ENCODE peak calls at places on chromosomes 11 and 22, in four cellular contexts. E is HepG2, U is K562, O is GM12878. D is an unnamed sample.

GRCh38 chr22:46287873-46288751 is 8.6 kb upstream of the GTSE1 start:
- DNase-seq in E (no peak), U (no peak), O (peak; percentile 38), D (no peak)

GRCh38 chr11:1748467-1749019 is 1.9 kb downstream of the IFITM10 start:
- DNase-seq in E (no peak), U (no peak), O (no peak), D (no peak)

GRCh38 chr11:27239305-27239942 is 123.6 kb downstream of the CCDC34 start:
- DNase-seq in E (no peak), U (no peak), O (no peak), D (no peak)

GRCh38 chr11:134228625-134229024 is 4.2 kb downstream of the VPS26B start:
- DNase-seq in E (no peak), U (no peak), O (peak; percentile 83), D (no peak)

GRCh38 chr11:93199616-93200015 is 1.8 kb upstream of the SLC36A4 start:
- DNase-seq in E (no peak), U (no peak), O (no peak), D (no peak)

GRCh38 chr22:31230155-31230870 is 18.2 kb downstream of the LIMK2 start:
- DNase-seq in E (no peak), U (no peak), O (peak; percentile 57), D (no peak)

GRCh38 chr11:93945596-93945995 is 75.6 kb upstream of the HEPHL1 start:
- DNase-seq in E (no peak), U (no peak), O (no peak), D (no peak)

GRCh38 chr11:95067042-95067827 is 516 bp downstream of the SRSF8 start:
- DNase-seq in E (peak; percentile 57), U (peak; percentile 64), O (no peak), D (peak; percentile 71)

GRCh38 chr22:45318558-45319318 is 9.0 kb downstream of the FAM118A start:
- DNase-seq in E (no peak), U (no peak), O (peak; percentile 46), D (no peak)

GRCh38 chr11:128482512-128483191 is 104.7 kb downstream of the ETS1 start:
- DNase-seq in E (no peak), U (no peak), O (no peak), D (no peak)

GRCh38 chr22:36729321-36729720 is 25.8 kb upstream of the CACNG2 start:
- DNase-seq in E (no peak), U (no peak), O (no peak), D (no peak)

GRCh38 chr22:31935961-31936635 is 8.2 kb upstream of the YWHAH start:
- DNase-seq in E (no peak), U (no peak), O (no peak), D (no peak)

GRCh38 chr22:47163876-47164513 is 401.5 kb downstream of the TBC1D22A start:
- DNase-seq in E (no peak), U (no peak), O (no peak), D (no peak)

GRCh38 chr22:43412808-43413785 is 1.3 kb downstream of the MPPED1 start:
- DNase-seq in E (no peak), U (no peak), O (no peak), D (no peak)

GRCh38 chr11:77883775-77884174 is 62.8 kb downstream of the AAMDC start:
- DNase-seq in E (no peak), U (no peak), O (no peak), D (no peak)

GRCh38 chr22:27843441-27843840 is 41.9 kb upstream of the MN1 start:
- DNase-seq in E (no peak), U (no peak), O (no peak), D (no peak)
- TF ChIP-seq TARDBP in E (no peak), U (no peak), O (no peak), D (no peak)

GRCh38 chr11:26193714-26194373 is 138.1 kb upstream of the ANO3 start:
- DNase-seq in E (no peak), U (no peak), O (no peak), D (no peak)
- TF ChIP-seq TARDBP in E (no peak), U (no peak), O (no peak), D (no peak)

DNA sequence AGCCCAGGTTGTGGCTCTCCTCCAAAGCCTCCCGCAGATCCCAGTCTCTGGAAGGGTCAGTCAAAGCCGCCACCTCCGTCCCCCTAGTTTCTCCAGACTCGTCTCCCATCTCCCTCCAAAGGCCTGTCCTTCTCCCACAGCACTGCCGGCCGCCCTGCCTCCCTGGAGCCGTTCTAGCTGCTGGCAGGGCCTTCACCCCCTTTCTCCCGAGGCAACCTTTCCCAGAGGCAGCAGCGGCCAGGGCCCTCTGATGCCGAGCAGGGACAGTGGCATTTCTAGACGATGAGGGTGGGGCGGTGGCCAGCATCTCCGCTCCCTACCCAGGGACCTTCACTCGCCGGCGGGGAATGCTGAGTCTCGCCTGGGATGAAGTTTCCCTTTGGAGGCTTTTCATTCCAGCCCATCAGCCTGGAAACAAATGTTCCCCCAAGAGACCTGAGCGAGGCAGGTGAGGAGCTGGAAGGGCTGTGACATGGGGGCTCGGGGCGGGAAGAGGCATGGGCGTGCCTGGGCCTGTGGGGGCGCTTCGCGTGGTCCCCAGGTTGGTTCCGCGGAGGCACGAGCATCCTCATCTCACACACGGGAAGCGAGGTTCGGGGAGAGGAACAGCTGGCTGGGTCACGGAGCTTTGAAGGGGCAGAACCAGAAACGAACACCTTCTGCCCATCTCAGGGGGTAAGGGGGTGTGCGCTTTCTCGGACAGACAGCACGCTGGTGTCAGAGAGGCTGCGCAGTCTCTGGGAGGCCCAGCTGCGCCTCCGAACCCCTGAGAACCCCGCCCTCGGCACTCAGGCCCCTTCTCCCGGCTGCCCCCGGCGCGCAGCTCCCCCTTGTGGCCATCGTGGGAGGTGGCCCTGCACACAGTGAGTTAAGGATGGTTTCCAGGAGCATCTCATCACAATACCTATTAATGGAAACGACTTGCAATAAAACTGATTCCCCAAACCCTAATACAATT is 18.1 kb upstream of the KLHL35 start:
- DNase-seq in E (no peak), U (peak; percentile 86), O (no peak), D (peak; percentile 57)
- TF ChIP-seq TARDBP in E (no peak), U (no peak), O (no peak), D (no peak)

GRCh38 chr11:120284272-120284671 is 40.8 kb upstream of the TLCD5 start:
- DNase-seq in E (peak; percentile 42), U (no peak), O (no peak), D (no peak)

GRCh38 chr11:120280566-120281160 is 40.7 kb downstream of the POU2F3 start:
- DNase-seq in E (peak; percentile 51), U (peak; percentile 70), O (no peak), D (no peak)

GRCh38 chr11:120281161-120281795 is 41.3 kb downstream of the POU2F3 start:
- DNase-seq in E (no peak), U (peak; percentile 83), O (no peak), D (no peak)

GRCh38 chr11:120283124-120283523 is 42.0 kb upstream of the TLCD5 start:
- DNase-seq in E (no peak), U (no peak), O (no peak), D (no peak)

DNA sequence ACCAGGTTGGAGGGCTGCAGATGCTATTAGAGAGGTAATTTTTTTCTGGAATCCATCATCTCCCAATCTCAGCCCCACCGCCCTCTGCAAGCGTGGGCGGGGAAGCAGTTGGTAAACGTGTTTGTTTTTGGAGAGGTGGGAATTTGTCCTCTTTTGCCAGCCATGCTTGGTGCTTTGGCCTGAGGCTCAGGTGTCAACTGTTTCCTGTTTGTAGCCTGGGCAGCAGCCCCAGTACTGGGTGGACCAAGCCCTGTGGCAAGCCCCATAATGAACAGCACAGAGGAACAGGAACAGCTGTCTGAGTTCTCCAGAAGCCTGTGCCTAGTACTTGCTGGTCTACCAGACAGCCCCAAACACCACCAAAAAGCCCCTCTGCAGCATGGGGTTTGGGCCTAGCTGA is 39.5 kb downstream of the POU2F3 start:
- DNase-seq in E (no peak), U (no peak), O (no peak), D (no peak)
- TF ChIP-seq TARDBP in E (no peak), U (no peak), O (no peak), D (no peak)

GRCh38 chr11:122803306-122803705 is 35.0 kb upstream of the CRTAM start:
- DNase-seq in E (no peak), U (no peak), O (no peak), D (no peak)

GRCh38 chr11:122803716-122804115 is 34.6 kb upstream of the CRTAM start:
- DNase-seq in E (no peak), U (no peak), O (no peak), D (no peak)

GRCh38 chr11:122802876-122803275 is 35.4 kb upstream of the CRTAM start:
- DNase-seq in E (no peak), U (no peak), O (no peak), D (no peak)

GRCh38 chr11:122804796-122805195 is 33.5 kb upstream of the CRTAM start:
- DNase-seq in E (no peak), U (no peak), O (no peak), D (no peak)

DNA sequence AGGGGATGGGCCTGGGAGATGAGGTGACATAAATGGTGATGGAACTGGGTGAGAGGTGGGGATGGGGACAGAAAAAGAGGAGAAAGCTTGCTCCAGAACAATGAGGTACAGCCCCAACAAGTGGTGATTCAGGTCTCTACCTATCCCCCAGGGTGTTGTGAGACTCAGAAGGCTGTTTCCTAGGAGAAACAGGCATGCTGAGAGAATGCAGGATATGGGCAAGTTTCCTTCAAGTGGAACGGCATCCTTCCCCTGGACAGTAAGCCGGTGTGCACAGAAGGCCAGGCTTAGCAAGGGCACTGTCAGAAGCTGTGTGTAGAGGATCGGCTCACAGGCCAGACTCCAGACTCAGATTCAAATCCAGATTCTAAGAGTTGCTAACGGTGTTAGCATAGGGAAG is 34.1 kb upstream of the CRTAM start:
- DNase-seq in E (no peak), U (no peak), O (no peak), D (no peak)
- TF ChIP-seq TARDBP in E (no peak), U (no peak), O (no peak), D (no peak)

GRCh38 chr11:120334894-120335462 is 1.2 kb upstream of the ARHGEF12 start:
- DNase-seq in E (peak; percentile 74), U (peak; percentile 57), O (peak; percentile 69), D (peak; percentile 57)
- TF ChIP-seq TARDBP in E (no peak), U (no peak), O (no peak), D (no peak)

GRCh38 chr11:110951041-110951440 is 238.8 kb upstream of the ARHGAP20 start:
- DNase-seq in E (no peak), U (no peak), O (no peak), D (no peak)

GRCh38 chr11:110951609-110952008 is 239.4 kb upstream of the ARHGAP20 start:
- DNase-seq in E (no peak), U (no peak), O (peak; percentile 19), D (no peak)

GRCh38 chr11:110952150-110952549 is 239.9 kb upstream of the ARHGAP20 start:
- DNase-seq in E (no peak), U (no peak), O (no peak), D (no peak)

GRCh38 chr11:110960167-110960566 is 247.9 kb upstream of the ARHGAP20 start:
- DNase-seq in E (peak; percentile 4), U (no peak), O (no peak), D (no peak)

GRCh38 chr11:110955797-110956196 is 243.6 kb upstream of the ARHGAP20 start:
- DNase-seq in E (no peak), U (no peak), O (no peak), D (no peak)
- TF ChIP-seq TARDBP in E (no peak), U (no peak), O (no peak), D (no peak)

GRCh38 chr11:61696602-61697001 is 16.4 kb downstream of the DAGLA start:
- DNase-seq in E (no peak), U (no peak), O (no peak), D (no peak)
- TF ChIP-seq TARDBP in E (no peak), U (no peak), O (no peak), D (no peak)